ENCODE peak calls at places on chromosomes 3 and 15, in five cellular contexts. A is body of pancreas, L is erythroblast, N is IMR-90, G is Peyer's patch. B is an unnamed sample.

GRCh38 chr3:133938770-133939495 is 43.3 kb upstream of the RAB6B start:
- DNase-seq in A (no peak), L (no peak), N (peak), G (no peak), B (peak)

GRCh38 chr3:169923189-169923588 is 11.8 kb downstream of the SAMD7 start:
- DNase-seq in A (peak), L (peak), N (no peak), G (peak), B (no peak)

GRCh38 chr3:31699309-31699953 is 166.7 kb downstream of the STT3B start:
- DNase-seq in A (no peak), L (no peak), N (no peak), G (no peak), B (peak)

GRCh38 chr3:93991286-93992030 is 11.5 kb downstream of the ARL13B start:
- DNase-seq in A (no peak), L (no peak), N (no peak), G (no peak), B (no peak)

GRCh38 chr3:126267169-126267975 is 87.0 kb upstream of the ALDH1L1 start:
- DNase-seq in A (peak), L (peak), N (peak), G (no peak), B (peak)

GRCh38 chr15:43008150-43008549 is 87.6 kb upstream of the TTBK2 start:
- DNase-seq in A (no peak), L (no peak), N (no peak), G (no peak), B (no peak)

GRCh38 chr15:69929905-69930630 is 167.6 kb downstream of the TLE3 start:
- DNase-seq in A (no peak), L (no peak), N (no peak), G (no peak), B (no peak)

GRCh38 chr3:100966807-100967206 is 26.4 kb downstream of the ABI3BP start:
- DNase-seq in A (no peak), L (no peak), N (no peak), G (no peak), B (no peak)

GRCh38 chr3:20054549-20054987 is 14.3 kb downstream of the KAT2B start:
- DNase-seq in A (peak), L (peak), N (peak), G (peak), B (peak)

GRCh38 chr15:92693922-92694331 is 38.4 kb upstream of the FAM174B start:
- DNase-seq in A (peak), L (peak), N (peak), G (no peak), B (peak)

GRCh38 chr3:108489776-108490175 is 20.6 kb downstream of the MYH15 start:
- DNase-seq in A (peak), L (peak), N (peak), G (peak), B (peak)

GRCh38 chr3:101671014-101671413 is 5.9 kb downstream of the ZBTB11 start:
- DNase-seq in A (no peak), L (no peak), N (no peak), G (no peak), B (no peak)

GRCh38 chr3:48552111-48552911 is 4.3 kb downstream of the PFKFB4 start:
- DNase-seq in A (peak), L (no peak), N (no peak), G (no peak), B (no peak)

GRCh38 chr3:79651536-79652065 is 116.2 kb downstream of the ROBO1 start:
- DNase-seq in A (peak), L (no peak), N (no peak), G (no peak), B (no peak)

GRCh38 chr3:94185753-94186152 is 122.9 kb downstream of the NSUN3 start:
- DNase-seq in A (no peak), L (no peak), N (no peak), G (no peak), B (no peak)

GRCh38 chr3:31124368-31124767 is 229.9 kb upstream of the GADL1 start:
- DNase-seq in A (no peak), L (no peak), N (no peak), G (no peak), B (no peak)

GRCh38 chr15:35394416-35394815 is 151.5 kb downstream of the DPH6 start:
- DNase-seq in A (no peak), L (no peak), N (no peak), G (no peak), B (peak)

GRCh38 chr15:25171111-25171811 is 216.5 kb downstream of the SNRPN start:
- DNase-seq in A (no peak), L (no peak), N (no peak), G (no peak), B (no peak)

GRCh38 chr3:86968224-86968932 is 22.6 kb downstream of the VGLL3 start:
- DNase-seq in A (no peak), L (no peak), N (no peak), G (no peak), B (no peak)

GRCh38 chr15:85999658-86000057 is 80.0 kb upstream of the AGBL1 start:
- DNase-seq in A (no peak), L (no peak), N (no peak), G (no peak), B (no peak)

GRCh38 chr3:72520690-72521308 is 327.4 kb downstream of the SHQ1 start:
- DNase-seq in A (no peak), L (no peak), N (peak), G (no peak), B (no peak)

GRCh38 chr15:69983696-69984265 is 113.9 kb downstream of the TLE3 start:
- DNase-seq in A (no peak), L (no peak), N (no peak), G (no peak), B (peak)

GRCh38 chr3:66394261-66395249 is 106.3 kb downstream of the LRIG1 start:
- DNase-seq in A (no peak), L (no peak), N (peak), G (no peak), B (no peak)

GRCh38 chr3:120652896-120653545 is 29.0 kb downstream of the HGD start:
- DNase-seq in A (peak), L (peak), N (no peak), G (no peak), B (no peak)

GRCh38 chr3:130925628-130926027 is 31.7 kb downstream of the ATP2C1 start:
- DNase-seq in A (no peak), L (peak), N (no peak), G (peak), B (peak)

GRCh38 chr15:89299896-89300295 is 34.7 kb downstream of the POLG start:
- DNase-seq in A (no peak), L (no peak), N (peak), G (no peak), B (no peak)

GRCh38 chr15:98428253-98428989 is 219.9 kb upstream of the IGF1R start:
- DNase-seq in A (peak), L (peak), N (peak), G (peak), B (peak)

GRCh38 chr15:29596266-29596665 is 226.0 kb downstream of the TJP1 start:
- DNase-seq in A (no peak), L (no peak), N (peak), G (no peak), B (no peak)

GRCh38 chr15:64134322-64134829 is 17.2 kb upstream of the SNX22 start:
- DNase-seq in A (peak), L (peak), N (peak), G (no peak), B (no peak)

GRCh38 chr3:69740103-69741021 is 1.1 kb downstream of the MITF start:
- DNase-seq in A (peak), L (peak), N (no peak), G (peak), B (no peak)

GRCh38 chr3:38374221-38374620 is 27.6 kb downstream of the XYLB start:
- DNase-seq in A (no peak), L (no peak), N (no peak), G (no peak), B (peak)

GRCh38 chr3:127688416-127689265 is 15.9 kb downstream of the ABTB1 start:
- DNase-seq in A (no peak), L (no peak), N (peak), G (no peak), B (no peak)

GRCh38 chr3:138646008-138646407 is 37.4 kb downstream of the FAIM start:
- DNase-seq in A (no peak), L (no peak), N (no peak), G (no peak), B (no peak)

GRCh38 chr3:159988617-159989251 is at the start of gene IL12A:
- DNase-seq in A (peak), L (peak), N (peak), G (peak), B (peak)

GRCh38 chr3:128524374-128525299 is 31.6 kb upstream of the GATA2 start:
- DNase-seq in A (no peak), L (no peak), N (no peak), G (no peak), B (peak)

GRCh38 chr15:88166330-88166993 is 90.1 kb downstream of the NTRK3 start:
- DNase-seq in A (peak), L (no peak), N (no peak), G (no peak), B (peak)

GRCh38 chr3:194009892-194010533 is 125.9 kb upstream of the HES1 start:
- DNase-seq in A (peak), L (no peak), N (no peak), G (no peak), B (no peak)

GRCh38 chr3:98770261-98771039 is 7.3 kb downstream of the ST3GAL6 start:
- DNase-seq in A (peak), L (no peak), N (no peak), G (no peak), B (no peak)

GRCh38 chr3:111812680-111813079 is 46.4 kb upstream of the PHLDB2 start:
- DNase-seq in A (no peak), L (no peak), N (no peak), G (no peak), B (no peak)

GRCh38 chr3:10004960-10005564 is 18.4 kb upstream of the EMC3 start:
- DNase-seq in A (no peak), L (no peak), N (no peak), G (peak), B (no peak)
- TF ChIP-seq POLR2A in A (no peak), L (no peak), N (no peak), G (no peak), B (no peak)

DNA sequence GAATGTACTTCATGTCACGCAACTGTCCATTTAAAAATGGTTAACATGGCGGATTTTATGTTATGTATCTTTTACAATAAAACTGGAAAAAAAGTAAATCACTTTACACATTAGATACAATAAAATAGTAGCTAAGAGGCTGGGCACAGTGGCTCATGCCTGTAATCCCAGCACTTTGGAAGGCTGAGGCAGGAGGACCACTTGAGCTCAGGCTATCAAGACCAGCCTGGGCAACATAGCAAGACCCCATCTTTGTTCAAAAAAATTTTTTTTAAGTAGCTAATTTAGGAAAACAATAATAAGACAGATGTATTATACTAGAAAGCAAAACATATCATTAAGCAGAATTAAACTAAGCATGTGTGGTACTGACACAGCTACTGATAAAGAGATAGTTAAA is 11.5 kb downstream of the RNF168 start:
- DNase-seq in A (no peak), L (no peak), N (no peak), G (no peak), B (no peak)
- TF ChIP-seq POLR2A in A (no peak), L (no peak), N (no peak), G (no peak), B (no peak)

GRCh38 chr3:156552973-156553372 is 1.9 kb downstream of the SSR3 start:
- DNase-seq in A (no peak), L (no peak), N (no peak), G (no peak), B (no peak)

GRCh38 chr3:156551746-156552145 is 3.2 kb downstream of the SSR3 start:
- DNase-seq in A (no peak), L (no peak), N (peak), G (no peak), B (no peak)

GRCh38 chr3:156553705-156554356 is 1.1 kb downstream of the SSR3 start:
- DNase-seq in A (peak), L (peak), N (peak), G (no peak), B (peak)

GRCh38 chr3:156554515-156554841 is 439 bp downstream of the SSR3 start:
- DNase-seq in A (no peak), L (no peak), N (no peak), G (peak), B (no peak)

DNA sequence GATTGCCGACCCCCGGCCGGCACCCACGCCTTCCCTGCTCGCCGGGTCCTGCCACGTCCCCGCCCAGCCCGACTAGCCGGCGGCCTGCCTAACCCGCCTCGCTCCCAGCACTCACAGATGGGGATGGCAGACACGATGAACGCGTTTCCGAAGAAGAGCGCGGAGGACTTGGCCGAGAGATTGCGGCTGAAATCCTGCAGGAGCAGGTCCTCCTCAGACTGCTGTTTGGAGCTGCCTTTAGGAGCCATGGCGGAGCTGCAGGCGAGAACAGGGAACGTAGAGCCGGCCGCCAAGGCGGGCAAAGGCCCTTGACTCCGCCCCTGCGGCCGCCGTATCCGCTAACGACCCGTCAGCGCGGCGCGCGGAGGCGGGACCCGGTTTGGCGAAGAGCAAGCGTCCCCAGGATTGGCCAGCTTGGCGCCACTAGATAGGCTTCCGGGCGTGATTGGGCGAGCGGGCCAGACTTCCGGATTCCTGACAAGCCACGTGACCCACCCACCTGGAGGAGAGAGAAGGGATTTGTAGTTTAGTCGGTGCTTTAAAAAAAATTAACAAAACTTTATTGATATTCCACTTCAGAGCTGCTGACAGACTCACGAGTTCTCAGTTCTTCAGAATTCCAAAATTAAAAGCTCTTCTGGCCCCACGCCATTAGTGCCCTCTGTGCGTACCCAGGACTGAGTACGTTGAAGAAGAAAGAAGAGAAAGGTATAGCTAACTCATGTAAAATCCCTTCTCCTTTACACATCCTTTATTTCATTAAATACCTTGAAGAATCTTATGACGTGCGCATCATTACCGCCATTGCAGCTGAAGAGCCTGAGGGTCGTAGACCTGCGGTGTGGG is at the start of gene SSR3:
- DNase-seq in A (peak), L (peak), N (peak), G (peak), B (peak)
- TF ChIP-seq POLR2A in A (peak), L (peak), N (peak), G (peak), B (peak)

DNA sequence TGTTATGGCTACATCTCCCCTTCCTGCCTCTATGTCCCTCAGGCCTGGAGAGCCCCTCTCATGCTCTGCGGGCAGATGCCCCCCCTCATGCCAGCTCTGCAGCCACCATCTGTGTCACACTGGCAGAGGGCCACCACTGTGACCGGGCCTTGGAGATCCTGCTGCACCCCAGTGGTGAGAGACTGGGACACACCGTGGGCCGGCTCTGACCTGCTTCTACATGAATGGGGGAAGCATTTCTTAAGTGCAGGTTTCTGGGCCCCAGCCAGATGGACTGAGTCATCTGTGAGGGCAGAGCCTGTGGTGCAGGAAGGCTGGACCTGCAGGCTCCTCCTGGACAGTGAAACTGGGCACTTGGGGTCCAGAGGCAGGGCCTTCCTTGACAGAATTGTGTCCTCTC is 4.8 kb downstream of the VWA5B2 start:
- DNase-seq in A (peak), L (peak), N (peak), G (no peak), B (peak)
- TF ChIP-seq POLR2A in A (no peak), L (no peak), N (no peak), G (no peak), B (no peak)

GRCh38 chr3:172140499-172141391 is 101.4 kb downstream of the FNDC3B start:
- DNase-seq in A (peak), L (no peak), N (peak), G (no peak), B (peak)

GRCh38 chr3:172139528-172140276 is 100.3 kb downstream of the FNDC3B start:
- DNase-seq in A (no peak), L (no peak), N (no peak), G (no peak), B (no peak)

GRCh38 chr3:172138031-172138538 is 98.7 kb downstream of the FNDC3B start:
- DNase-seq in A (no peak), L (no peak), N (no peak), G (no peak), B (no peak)

GRCh38 chr3:172137287-172138030 is 98.1 kb downstream of the FNDC3B start:
- DNase-seq in A (no peak), L (no peak), N (no peak), G (no peak), B (no peak)

GRCh38 chr3:172138792-172139507 is 99.6 kb downstream of the FNDC3B start:
- DNase-seq in A (peak), L (peak), N (peak), G (no peak), B (peak)
- TF ChIP-seq POLR2A in A (no peak), L (no peak), N (no peak), G (no peak), B (no peak)

DNA sequence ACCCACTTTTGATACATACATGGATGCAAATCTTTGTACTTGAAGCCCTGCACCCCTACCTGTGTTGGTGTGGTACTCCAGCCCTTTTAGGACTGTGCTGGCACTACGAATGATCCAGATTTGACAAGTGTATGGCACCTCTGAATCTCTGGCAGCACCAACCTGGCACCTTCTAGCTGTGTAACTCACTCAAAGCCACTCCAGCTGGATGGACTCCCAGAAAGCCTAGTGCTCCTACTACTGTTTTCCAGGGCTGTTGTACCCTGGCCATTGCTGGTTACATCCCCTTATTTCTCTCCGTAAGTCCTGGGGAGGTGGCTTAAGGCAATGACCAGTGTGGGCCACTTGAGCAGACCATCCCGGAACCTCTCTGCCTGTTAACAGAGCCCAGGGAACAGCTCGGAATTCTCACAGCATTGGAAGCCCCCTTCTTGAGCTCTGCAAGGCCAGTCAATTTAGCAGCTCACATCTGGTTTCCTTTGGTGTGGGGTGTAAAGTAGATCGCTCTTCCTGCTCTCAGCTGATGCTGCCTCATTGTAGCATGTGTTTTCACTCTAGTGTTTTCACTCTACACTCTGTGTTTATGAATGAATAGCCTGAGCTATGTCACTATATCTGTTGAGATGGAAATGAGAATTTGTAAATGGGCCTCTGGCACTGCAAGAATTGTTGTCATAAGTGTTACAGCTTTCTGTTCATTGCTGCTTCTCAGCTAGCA is 12.2 kb downstream of the CALML4 start:
- DNase-seq in A (no peak), L (no peak), N (no peak), G (no peak), B (no peak)
- TF ChIP-seq POLR2A in A (no peak), L (no peak), N (no peak), G (no peak), B (no peak)